ENCODE peak calls at places on chromosomes 1 and 21, in seven cellular contexts. One of them, this sample, is unnamed.

GRCh38 chr21:41499920-41500319 is 8.0 kb downstream of the TMPRSS2 start:
- DNase-seq in left ventricle myocardium inferior: no peak
- DNase-seq in GM06990: no peak
- DNase-seq in lower leg skin: no peak
- DNase-seq in breast epithelium: no peak
- DNase-seq in fibroblast of lung: no peak
- DNase-seq in left lung: no peak
- DNase-seq in this sample: no peak

GRCh38 chr1:174652496-174653280 is 204.9 kb downstream of the GPR52 start:
- DNase-seq in left ventricle myocardium inferior: no peak
- DNase-seq in GM06990: no peak
- DNase-seq in lower leg skin: no peak
- DNase-seq in breast epithelium: no peak
- DNase-seq in fibroblast of lung: no peak
- DNase-seq in left lung: no peak
- DNase-seq in this sample: no peak

GRCh38 chr1:152543808-152544207 is 22.8 kb downstream of the LCE3E start:
- DNase-seq in left ventricle myocardium inferior: no peak
- DNase-seq in GM06990: no peak
- DNase-seq in lower leg skin: no peak
- DNase-seq in breast epithelium: no peak
- DNase-seq in fibroblast of lung: no peak
- DNase-seq in left lung: no peak
- DNase-seq in this sample: no peak

GRCh38 chr1:185244015-185244747 is 72.9 kb downstream of the IVNS1ABP start:
- DNase-seq in left ventricle myocardium inferior: no peak
- DNase-seq in GM06990: no peak
- DNase-seq in lower leg skin: no peak
- DNase-seq in breast epithelium: no peak
- DNase-seq in fibroblast of lung: peak
- DNase-seq in left lung: no peak
- DNase-seq in this sample: no peak

GRCh38 chr1:180482425-180483275 is 19.7 kb downstream of the ACBD6 start:
- DNase-seq in left ventricle myocardium inferior: no peak
- DNase-seq in GM06990: no peak
- DNase-seq in lower leg skin: no peak
- DNase-seq in breast epithelium: no peak
- DNase-seq in fibroblast of lung: peak
- DNase-seq in left lung: no peak
- DNase-seq in this sample: no peak

GRCh38 chr1:230149751-230150584 is 82.9 kb downstream of the GALNT2 start:
- DNase-seq in left ventricle myocardium inferior: no peak
- DNase-seq in GM06990: peak
- DNase-seq in lower leg skin: no peak
- DNase-seq in breast epithelium: no peak
- DNase-seq in fibroblast of lung: no peak
- DNase-seq in left lung: no peak
- DNase-seq in this sample: no peak

GRCh38 chr1:43073490-43074230 is 98.4 kb downstream of the EBNA1BP2 start:
- DNase-seq in left ventricle myocardium inferior: peak
- DNase-seq in GM06990: no peak
- DNase-seq in lower leg skin: peak
- DNase-seq in breast epithelium: peak
- DNase-seq in fibroblast of lung: peak
- DNase-seq in left lung: no peak
- DNase-seq in this sample: peak

GRCh38 chr21:27173052-27173451 is 206.2 kb upstream of the ADAMTS5 start:
- DNase-seq in left ventricle myocardium inferior: no peak
- DNase-seq in GM06990: no peak
- DNase-seq in lower leg skin: no peak
- DNase-seq in breast epithelium: no peak
- DNase-seq in fibroblast of lung: peak
- DNase-seq in left lung: no peak
- DNase-seq in this sample: no peak

GRCh38 chr1:199545780-199546179 is 481.7 kb upstream of the NR5A2 start:
- DNase-seq in left ventricle myocardium inferior: no peak
- DNase-seq in GM06990: peak
- DNase-seq in lower leg skin: no peak
- DNase-seq in breast epithelium: no peak
- DNase-seq in fibroblast of lung: no peak
- DNase-seq in left lung: no peak
- DNase-seq in this sample: no peak

GRCh38 chr1:181111559-181111958 is 23.1 kb downstream of the IER5 start:
- DNase-seq in left ventricle myocardium inferior: no peak
- DNase-seq in GM06990: no peak
- DNase-seq in lower leg skin: no peak
- DNase-seq in breast epithelium: no peak
- DNase-seq in fibroblast of lung: peak
- DNase-seq in left lung: no peak
- DNase-seq in this sample: no peak

GRCh38 chr1:221724931-221725605 is 16.8 kb downstream of the DUSP10 start:
- DNase-seq in left ventricle myocardium inferior: peak
- DNase-seq in GM06990: no peak
- DNase-seq in lower leg skin: no peak
- DNase-seq in breast epithelium: no peak
- DNase-seq in fibroblast of lung: peak
- DNase-seq in left lung: peak
- DNase-seq in this sample: no peak

GRCh38 chr1:21613072-21613867 is 55.9 kb downstream of the RAP1GAP start:
- DNase-seq in left ventricle myocardium inferior: no peak
- DNase-seq in GM06990: no peak
- DNase-seq in lower leg skin: no peak
- DNase-seq in breast epithelium: no peak
- DNase-seq in fibroblast of lung: no peak
- DNase-seq in left lung: peak
- DNase-seq in this sample: no peak

GRCh38 chr21:44874497-44875331 is 1.2 kb upstream of the PTTG1IP start:
- DNase-seq in left ventricle myocardium inferior: peak
- DNase-seq in GM06990: peak
- DNase-seq in lower leg skin: peak
- DNase-seq in breast epithelium: peak
- DNase-seq in fibroblast of lung: no peak
- DNase-seq in left lung: peak
- DNase-seq in this sample: peak

GRCh38 chr1:206732508-206732907 is 38.1 kb upstream of the IL19 start:
- DNase-seq in left ventricle myocardium inferior: no peak
- DNase-seq in GM06990: no peak
- DNase-seq in lower leg skin: no peak
- DNase-seq in breast epithelium: no peak
- DNase-seq in fibroblast of lung: no peak
- DNase-seq in left lung: no peak
- DNase-seq in this sample: no peak

GRCh38 chr1:157325220-157325619 is 187.0 kb upstream of the ETV3 start:
- DNase-seq in left ventricle myocardium inferior: no peak
- DNase-seq in GM06990: no peak
- DNase-seq in lower leg skin: no peak
- DNase-seq in breast epithelium: no peak
- DNase-seq in fibroblast of lung: no peak
- DNase-seq in left lung: no peak
- DNase-seq in this sample: no peak

GRCh38 chr1:241612533-241613505 is 27.4 kb downstream of the CHML start:
- DNase-seq in left ventricle myocardium inferior: no peak
- DNase-seq in GM06990: no peak
- DNase-seq in lower leg skin: no peak
- DNase-seq in breast epithelium: no peak
- DNase-seq in fibroblast of lung: peak
- DNase-seq in left lung: no peak
- DNase-seq in this sample: no peak

GRCh38 chr1:171676823-171677222 is 24.3 kb upstream of the MYOC start:
- DNase-seq in left ventricle myocardium inferior: no peak
- DNase-seq in GM06990: no peak
- DNase-seq in lower leg skin: no peak
- DNase-seq in breast epithelium: no peak
- DNase-seq in fibroblast of lung: no peak
- DNase-seq in left lung: no peak
- DNase-seq in this sample: no peak

GRCh38 chr1:20494609-20495311 is 8.8 kb upstream of the CAMK2N1 start:
- DNase-seq in left ventricle myocardium inferior: no peak
- DNase-seq in GM06990: no peak
- DNase-seq in lower leg skin: no peak
- DNase-seq in breast epithelium: no peak
- DNase-seq in fibroblast of lung: peak
- DNase-seq in left lung: no peak
- DNase-seq in this sample: no peak

GRCh38 chr1:114554577-114554976 is 26.8 kb downstream of the BCAS2 start:
- DNase-seq in left ventricle myocardium inferior: no peak
- DNase-seq in GM06990: no peak
- DNase-seq in lower leg skin: no peak
- DNase-seq in breast epithelium: no peak
- DNase-seq in fibroblast of lung: no peak
- DNase-seq in left lung: no peak
- DNase-seq in this sample: no peak

GRCh38 chr1:56123421-56123820 is 455.9 kb downstream of the PLPP3 start:
- DNase-seq in left ventricle myocardium inferior: no peak
- DNase-seq in GM06990: no peak
- DNase-seq in lower leg skin: no peak
- DNase-seq in breast epithelium: no peak
- DNase-seq in fibroblast of lung: no peak
- DNase-seq in left lung: no peak
- DNase-seq in this sample: no peak

GRCh38 chr1:92096317-92096716 is 16.2 kb downstream of the BTBD8 start:
- DNase-seq in left ventricle myocardium inferior: no peak
- DNase-seq in GM06990: no peak
- DNase-seq in lower leg skin: no peak
- DNase-seq in breast epithelium: no peak
- DNase-seq in fibroblast of lung: no peak
- DNase-seq in left lung: no peak
- DNase-seq in this sample: no peak

GRCh38 chr21:25569711-25570110 is 37.6 kb downstream of the MRPL39 start:
- DNase-seq in left ventricle myocardium inferior: no peak
- DNase-seq in GM06990: no peak
- DNase-seq in lower leg skin: no peak
- DNase-seq in breast epithelium: no peak
- DNase-seq in fibroblast of lung: no peak
- DNase-seq in left lung: no peak
- DNase-seq in this sample: no peak

GRCh38 chr21:25572895-25573310 is 34.4 kb downstream of the MRPL39 start:
- DNase-seq in left ventricle myocardium inferior: no peak
- DNase-seq in GM06990: no peak
- DNase-seq in lower leg skin: no peak
- DNase-seq in breast epithelium: no peak
- DNase-seq in fibroblast of lung: peak
- DNase-seq in left lung: no peak
- DNase-seq in this sample: no peak

GRCh38 chr21:25571726-25572121 is 35.6 kb downstream of the MRPL39 start:
- DNase-seq in left ventricle myocardium inferior: no peak
- DNase-seq in GM06990: no peak
- DNase-seq in lower leg skin: no peak
- DNase-seq in breast epithelium: no peak
- DNase-seq in fibroblast of lung: no peak
- DNase-seq in left lung: no peak
- DNase-seq in this sample: no peak

GRCh38 chr21:25577765-25578069 is 29.6 kb downstream of the MRPL39 start:
- DNase-seq in left ventricle myocardium inferior: no peak
- DNase-seq in GM06990: no peak
- DNase-seq in lower leg skin: no peak
- DNase-seq in breast epithelium: no peak
- DNase-seq in fibroblast of lung: no peak
- DNase-seq in left lung: no peak
- DNase-seq in this sample: no peak

GRCh38 chr21:25573409-25574206 is 33.7 kb downstream of the MRPL39 start:
- DNase-seq in left ventricle myocardium inferior: no peak
- DNase-seq in GM06990: no peak
- DNase-seq in lower leg skin: no peak
- DNase-seq in breast epithelium: no peak
- DNase-seq in fibroblast of lung: peak
- DNase-seq in left lung: no peak
- DNase-seq in this sample: no peak
- TF ChIP-seq CTCF in left ventricle myocardium inferior: no peak
- TF ChIP-seq CTCF in GM06990: no peak
- TF ChIP-seq CTCF in lower leg skin: no peak
- TF ChIP-seq CTCF in breast epithelium: no peak
- TF ChIP-seq CTCF in fibroblast of lung: no peak
- TF ChIP-seq CTCF in left lung: no peak
- TF ChIP-seq CTCF in this sample: no peak

DNA sequence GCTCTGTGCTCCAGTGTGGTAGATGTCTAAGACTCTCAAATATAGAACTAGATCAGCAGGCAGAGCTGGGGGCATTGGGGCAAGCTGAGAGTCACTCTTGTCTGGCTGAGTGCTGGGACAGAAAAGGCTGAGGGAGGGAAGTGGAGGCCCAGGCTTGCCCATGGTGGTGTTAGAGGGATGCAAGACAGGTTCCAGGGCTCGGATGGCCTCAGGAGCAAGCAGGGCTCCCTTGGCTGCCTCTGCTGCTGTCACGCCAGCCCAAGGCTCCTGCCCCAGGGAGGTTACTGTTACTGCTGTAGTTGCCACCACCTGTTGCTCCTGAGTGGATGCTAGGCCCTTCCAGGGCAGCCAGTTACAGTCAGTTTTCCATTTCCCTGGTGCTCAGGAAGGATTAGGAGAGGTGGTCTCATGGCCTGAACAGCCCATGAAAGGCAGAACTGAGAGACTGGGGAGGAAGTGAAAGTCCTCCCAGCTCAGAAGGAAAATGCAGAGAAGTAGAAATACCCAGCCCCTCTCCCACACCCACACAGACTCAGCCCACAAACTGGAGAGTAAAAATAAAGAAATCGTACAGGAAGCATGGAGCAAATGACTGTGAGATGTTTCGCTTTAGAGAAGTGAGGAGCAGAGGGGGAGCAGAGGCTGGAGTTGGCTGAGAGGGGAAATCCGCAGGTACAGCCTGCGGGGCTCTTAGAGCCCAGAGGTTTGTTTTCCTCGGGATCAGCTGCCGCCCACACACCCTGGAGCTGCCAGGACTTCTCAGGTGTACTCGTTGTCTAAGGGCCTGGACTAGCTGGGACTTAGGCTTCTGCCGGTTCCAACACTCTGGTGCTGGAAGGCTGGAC is 2.1 kb downstream of the IL6R start:
- DNase-seq in left ventricle myocardium inferior: no peak
- DNase-seq in GM06990: peak
- DNase-seq in lower leg skin: no peak
- DNase-seq in breast epithelium: no peak
- DNase-seq in fibroblast of lung: no peak
- DNase-seq in left lung: peak
- DNase-seq in this sample: no peak
- H3K4me3 ChIP-seq in left ventricle myocardium inferior: peak
- H3K4me3 ChIP-seq in GM06990: peak
- H3K4me3 ChIP-seq in lower leg skin: no peak
- H3K4me3 ChIP-seq in breast epithelium: peak
- H3K4me3 ChIP-seq in fibroblast of lung: no peak
- H3K4me3 ChIP-seq in left lung: peak
- H3K4me3 ChIP-seq in this sample: peak

GRCh38 chr1:37765937-37766664 is 1.2 kb upstream of the EPHA10 start:
- DNase-seq in left ventricle myocardium inferior: no peak
- DNase-seq in GM06990: no peak
- DNase-seq in lower leg skin: peak
- DNase-seq in breast epithelium: no peak
- DNase-seq in fibroblast of lung: no peak
- DNase-seq in left lung: no peak
- DNase-seq in this sample: no peak
- TF ChIP-seq CTCF in left ventricle myocardium inferior: no peak
- TF ChIP-seq CTCF in GM06990: peak
- TF ChIP-seq CTCF in lower leg skin: no peak
- TF ChIP-seq CTCF in breast epithelium: no peak
- TF ChIP-seq CTCF in fibroblast of lung: no peak
- TF ChIP-seq CTCF in left lung: no peak
- TF ChIP-seq CTCF in this sample: no peak

GRCh38 chr1:170309389-170310013 is 163.7 kb downstream of the NTMT2 start:
- DNase-seq in left ventricle myocardium inferior: no peak
- DNase-seq in GM06990: no peak
- DNase-seq in lower leg skin: no peak
- DNase-seq in breast epithelium: no peak
- DNase-seq in fibroblast of lung: peak
- DNase-seq in left lung: no peak
- DNase-seq in this sample: peak
- H3K4me3 ChIP-seq in left ventricle myocardium inferior: no peak
- H3K4me3 ChIP-seq in GM06990: no peak
- H3K4me3 ChIP-seq in lower leg skin: no peak
- H3K4me3 ChIP-seq in breast epithelium: no peak
- H3K4me3 ChIP-seq in fibroblast of lung: no peak
- H3K4me3 ChIP-seq in left lung: no peak
- H3K4me3 ChIP-seq in this sample: no peak

GRCh38 chr1:79568411-79568810 is 561.9 kb upstream of the ADGRL4 start:
- DNase-seq in left ventricle myocardium inferior: no peak
- DNase-seq in GM06990: no peak
- DNase-seq in lower leg skin: no peak
- DNase-seq in breast epithelium: no peak
- DNase-seq in fibroblast of lung: peak
- DNase-seq in left lung: no peak
- DNase-seq in this sample: no peak
- TF ChIP-seq CTCF in left ventricle myocardium inferior: no peak
- TF ChIP-seq CTCF in GM06990: no peak
- TF ChIP-seq CTCF in lower leg skin: no peak
- TF ChIP-seq CTCF in breast epithelium: no peak
- TF ChIP-seq CTCF in fibroblast of lung: no peak
- TF ChIP-seq CTCF in left lung: no peak
- TF ChIP-seq CTCF in this sample: no peak

This sample was measured in ovary.